ENCODE peak calls at places on chromosomes 4 and X, in six cellular contexts. One of them, this sample, is unnamed.

GRCh38 chrX:72394518-72395163 is 88.9 kb upstream of the CITED1 start:
- DNase-seq in H1: no peak
- DNase-seq in GM12878: no peak
- DNase-seq in K562: no peak
- DNase-seq in HepG2: no peak
- DNase-seq in GM12891: no peak
- DNase-seq in this sample: no peak

GRCh38 chr4:48141048-48141447 is 7.0 kb upstream of the TXK start:
- DNase-seq in H1: no peak
- DNase-seq in GM12878: no peak
- DNase-seq in K562: peak; percentile 21
- DNase-seq in HepG2: peak; percentile 20
- DNase-seq in GM12891: peak; percentile 8
- DNase-seq in this sample: no peak

GRCh38 chrX:103157511-103158316 is 57.2 kb upstream of the BEX4 start:
- DNase-seq in H1: peak; percentile 51
- DNase-seq in GM12878: no peak
- DNase-seq in K562: peak; percentile 29
- DNase-seq in HepG2: peak; percentile 6
- DNase-seq in GM12891: no peak
- DNase-seq in this sample: no peak

GRCh38 chr4:184763150-184763780 is 29.4 kb upstream of the CENPU start:
- DNase-seq in H1: no peak
- DNase-seq in GM12878: no peak
- DNase-seq in K562: no peak
- DNase-seq in HepG2: no peak
- DNase-seq in GM12891: no peak
- DNase-seq in this sample: no peak

GRCh38 chr4:64330143-64330542 is 79.1 kb downstream of the TECRL start:
- DNase-seq in H1: no peak
- DNase-seq in GM12878: no peak
- DNase-seq in K562: no peak
- DNase-seq in HepG2: no peak
- DNase-seq in GM12891: no peak
- DNase-seq in this sample: no peak

GRCh38 chr4:76473186-76473585 is 38.2 kb downstream of the SHROOM3 start:
- DNase-seq in H1: no peak
- DNase-seq in GM12878: no peak
- DNase-seq in K562: no peak
- DNase-seq in HepG2: no peak
- DNase-seq in GM12891: no peak
- DNase-seq in this sample: no peak

GRCh38 chr4:182346675-182347375 is 103.6 kb downstream of the TENM3 start:
- DNase-seq in H1: no peak
- DNase-seq in GM12878: no peak
- DNase-seq in K562: no peak
- DNase-seq in HepG2: no peak
- DNase-seq in GM12891: no peak
- DNase-seq in this sample: no peak

GRCh38 chr4:5086535-5086934 is 35.3 kb downstream of the STK32B start:
- DNase-seq in H1: no peak
- DNase-seq in GM12878: no peak
- DNase-seq in K562: no peak
- DNase-seq in HepG2: no peak
- DNase-seq in GM12891: no peak
- DNase-seq in this sample: no peak

GRCh38 chr4:147591048-147591577 is 26.1 kb upstream of the TMEM184C start:
- DNase-seq in H1: no peak
- DNase-seq in GM12878: no peak
- DNase-seq in K562: no peak
- DNase-seq in HepG2: no peak
- DNase-seq in GM12891: no peak
- DNase-seq in this sample: no peak

GRCh38 chrX:100611951-100612350 is 24.7 kb downstream of the TSPAN6 start:
- DNase-seq in H1: no peak
- DNase-seq in GM12878: no peak
- DNase-seq in K562: no peak
- DNase-seq in HepG2: no peak
- DNase-seq in GM12891: no peak
- DNase-seq in this sample: no peak

GRCh38 chr4:144594471-144594986 is 51.4 kb upstream of the HHIP start:
- DNase-seq in H1: no peak
- DNase-seq in GM12878: no peak
- DNase-seq in K562: no peak
- DNase-seq in HepG2: no peak
- DNase-seq in GM12891: no peak
- DNase-seq in this sample: no peak

GRCh38 chr4:5890063-5890727 is 2.7 kb downstream of the CRMP1 start:
- DNase-seq in H1: peak; percentile 90
- DNase-seq in GM12878: no peak
- DNase-seq in K562: no peak
- DNase-seq in HepG2: no peak
- DNase-seq in GM12891: no peak
- DNase-seq in this sample: no peak

DNA sequence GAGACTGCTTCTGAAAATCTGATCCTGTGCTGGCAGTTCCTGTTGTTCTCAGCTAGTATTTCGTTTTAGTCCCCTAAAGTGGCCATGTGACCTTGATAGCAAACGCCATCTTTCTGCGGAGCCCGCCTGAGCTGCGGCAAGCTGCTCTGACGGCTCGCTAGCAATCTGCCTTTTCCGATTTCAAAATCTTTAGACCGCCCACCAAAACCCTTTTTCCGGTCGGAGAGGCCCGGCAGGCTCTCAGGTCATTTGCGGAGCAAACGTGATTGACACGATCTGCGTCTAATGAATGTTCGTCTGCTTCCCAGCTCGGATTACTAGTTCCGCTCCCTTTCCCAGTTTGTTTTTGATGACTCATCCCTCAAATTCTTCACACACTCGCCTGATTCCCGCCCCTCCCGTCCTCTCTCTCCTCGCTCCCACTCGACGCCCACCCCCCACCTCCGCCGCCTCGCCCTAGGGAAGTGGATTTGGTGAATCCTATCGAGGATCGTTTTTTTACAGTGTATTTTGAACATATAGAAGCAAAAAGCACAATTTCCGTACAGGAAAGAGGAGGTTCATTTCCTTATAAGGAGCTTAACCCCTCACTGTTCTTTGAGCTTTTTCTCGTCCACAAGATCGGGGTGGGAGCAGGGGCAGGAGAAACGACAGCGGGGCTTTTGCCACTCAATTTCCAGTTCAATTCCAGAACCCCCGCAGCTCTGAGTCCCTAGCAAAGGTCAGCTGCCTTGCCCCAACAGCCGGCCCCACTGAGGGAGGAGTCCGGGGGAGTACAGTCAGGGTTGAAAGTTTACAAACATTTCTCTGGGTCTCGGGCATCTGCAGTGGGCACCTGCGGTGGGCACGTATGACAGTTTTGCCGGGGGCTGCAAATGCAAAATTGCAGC is 37.5 kb downstream of the NLGN3 start:
- DNase-seq in H1: peak; percentile 69
- DNase-seq in GM12878: peak; percentile 82
- DNase-seq in K562: peak; percentile 72
- DNase-seq in HepG2: peak; percentile 95
- DNase-seq in GM12891: peak; percentile 35
- DNase-seq in this sample: no peak
- TF ChIP-seq POLR2A in H1: peak; percentile 96
- TF ChIP-seq POLR2A in GM12878: peak; percentile 80
- TF ChIP-seq POLR2A in K562: peak; percentile 86
- TF ChIP-seq POLR2A in HepG2: peak; percentile 68
- TF ChIP-seq POLR2A in GM12891: peak; percentile 79
- TF ChIP-seq POLR2A in this sample: peak; percentile 85

DNA sequence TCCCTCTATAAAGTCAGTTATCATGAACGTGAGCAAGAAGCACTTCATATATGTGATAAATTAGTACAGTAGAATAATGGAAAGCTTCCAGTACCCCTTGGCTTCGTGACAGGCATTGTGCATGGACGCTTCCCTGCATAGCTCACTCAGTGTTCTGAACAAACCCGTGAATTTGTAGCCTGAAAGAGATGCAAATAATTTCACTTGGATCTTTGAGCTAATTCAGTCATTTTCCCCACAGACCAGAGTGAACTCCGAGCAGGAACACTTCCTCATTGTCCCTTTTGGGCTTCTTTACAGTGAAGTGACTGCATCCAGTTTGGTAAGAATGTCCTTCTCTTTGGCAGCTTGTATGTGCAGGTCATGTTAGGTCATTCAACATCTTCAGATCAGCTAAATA is 50.1 kb downstream of the ADD1 start:
- DNase-seq in H1: no peak
- DNase-seq in GM12878: no peak
- DNase-seq in K562: no peak
- DNase-seq in HepG2: no peak
- DNase-seq in GM12891: no peak
- DNase-seq in this sample: no peak
- TF ChIP-seq POLR2AphosphoS5 in H1: no peak
- TF ChIP-seq POLR2AphosphoS5 in GM12878: no peak
- TF ChIP-seq POLR2AphosphoS5 in K562: no peak
- TF ChIP-seq POLR2AphosphoS5 in HepG2: no peak
- TF ChIP-seq POLR2AphosphoS5 in GM12891: no peak
- TF ChIP-seq POLR2AphosphoS5 in this sample: no peak

GRCh38 chrX:10157545-10157944 is 770 bp downstream of the CLCN4 start:
- DNase-seq in H1: no peak
- DNase-seq in GM12878: no peak
- DNase-seq in K562: no peak
- DNase-seq in HepG2: no peak
- DNase-seq in GM12891: no peak
- DNase-seq in this sample: no peak
- TF ChIP-seq TAF1 in H1: no peak
- TF ChIP-seq TAF1 in GM12878: no peak
- TF ChIP-seq TAF1 in K562: no peak
- TF ChIP-seq TAF1 in HepG2: no peak
- TF ChIP-seq TAF1 in GM12891: no peak
- TF ChIP-seq TAF1 in this sample: no peak

GRCh38 chr4:169251291-169252235 is 19.2 kb downstream of the SH3RF1 start:
- DNase-seq in H1: no peak
- DNase-seq in GM12878: no peak
- DNase-seq in K562: no peak
- DNase-seq in HepG2: peak; percentile 82
- DNase-seq in GM12891: no peak
- DNase-seq in this sample: no peak
- TF ChIP-seq POLR2A in H1: no peak
- TF ChIP-seq POLR2A in GM12878: no peak
- TF ChIP-seq POLR2A in K562: no peak
- TF ChIP-seq POLR2A in HepG2: no peak
- TF ChIP-seq POLR2A in GM12891: no peak
- TF ChIP-seq POLR2A in this sample: no peak